ENCODE peak calls at places on chromosomes 16 and 17, in ten cellular contexts. One of them, this sample, is unnamed.

GRCh38 chr16:85809645-85810044 is 10.2 kb downstream of the COX4I1 start:
- DNase-seq in lower lobe of right lung: no peak
- DNase-seq in heart left ventricle: no peak
- DNase-seq in GM12878: no peak
- DNase-seq in adrenal gland: no peak
- DNase-seq in H1: no peak
- DNase-seq in AG10803: no peak
- DNase-seq in CD8-positive, alpha-beta T cell: no peak
- DNase-seq in IMR-90: no peak
- DNase-seq in Panc1: no peak
- DNase-seq in this sample: no peak

GRCh38 chr17:77246110-77247047 is 105.6 kb downstream of the SEC14L1 start:
- DNase-seq in lower lobe of right lung: no peak
- DNase-seq in heart left ventricle: no peak
- DNase-seq in GM12878: no peak
- DNase-seq in adrenal gland: no peak
- DNase-seq in H1: no peak
- DNase-seq in AG10803: no peak
- DNase-seq in CD8-positive, alpha-beta T cell: no peak
- DNase-seq in IMR-90: no peak
- DNase-seq in Panc1: no peak
- DNase-seq in this sample: no peak

GRCh38 chr16:24748242-24748641 is 18.8 kb downstream of the TNRC6A start:
- DNase-seq in lower lobe of right lung: no peak
- DNase-seq in heart left ventricle: no peak
- DNase-seq in GM12878: no peak
- DNase-seq in adrenal gland: peak
- DNase-seq in H1: no peak
- DNase-seq in AG10803: peak
- DNase-seq in CD8-positive, alpha-beta T cell: no peak
- DNase-seq in IMR-90: peak
- DNase-seq in Panc1: peak
- DNase-seq in this sample: peak

GRCh38 chr16:78269251-78269650 is 169.8 kb downstream of the WWOX start:
- DNase-seq in lower lobe of right lung: no peak
- DNase-seq in heart left ventricle: no peak
- DNase-seq in GM12878: no peak
- DNase-seq in adrenal gland: no peak
- DNase-seq in H1: no peak
- DNase-seq in AG10803: no peak
- DNase-seq in CD8-positive, alpha-beta T cell: no peak
- DNase-seq in IMR-90: no peak
- DNase-seq in Panc1: no peak
- DNase-seq in this sample: no peak

GRCh38 chr17:1752425-1752941 is 9.4 kb upstream of the SERPINF1 start:
- DNase-seq in lower lobe of right lung: peak
- DNase-seq in heart left ventricle: no peak
- DNase-seq in GM12878: no peak
- DNase-seq in adrenal gland: peak
- DNase-seq in H1: no peak
- DNase-seq in AG10803: no peak
- DNase-seq in CD8-positive, alpha-beta T cell: no peak
- DNase-seq in IMR-90: no peak
- DNase-seq in Panc1: no peak
- DNase-seq in this sample: peak

GRCh38 chr17:49494937-49495841 is at the start of gene NGFR:
- DNase-seq in lower lobe of right lung: no peak
- DNase-seq in heart left ventricle: peak
- DNase-seq in GM12878: no peak
- DNase-seq in adrenal gland: no peak
- DNase-seq in H1: no peak
- DNase-seq in AG10803: no peak
- DNase-seq in CD8-positive, alpha-beta T cell: peak
- DNase-seq in IMR-90: peak
- DNase-seq in Panc1: no peak
- DNase-seq in this sample: peak

GRCh38 chr17:74272731-74273201 is 1.3 kb upstream of the DNAI2 start:
- DNase-seq in lower lobe of right lung: no peak
- DNase-seq in heart left ventricle: peak
- DNase-seq in GM12878: no peak
- DNase-seq in adrenal gland: no peak
- DNase-seq in H1: no peak
- DNase-seq in AG10803: no peak
- DNase-seq in CD8-positive, alpha-beta T cell: no peak
- DNase-seq in IMR-90: no peak
- DNase-seq in Panc1: no peak
- DNase-seq in this sample: no peak

GRCh38 chr16:88649195-88649923 is 1.5 kb downstream of the CYBA start:
- DNase-seq in lower lobe of right lung: peak
- DNase-seq in heart left ventricle: no peak
- DNase-seq in GM12878: no peak
- DNase-seq in adrenal gland: no peak
- DNase-seq in H1: no peak
- DNase-seq in AG10803: no peak
- DNase-seq in CD8-positive, alpha-beta T cell: no peak
- DNase-seq in IMR-90: no peak
- DNase-seq in Panc1: no peak
- DNase-seq in this sample: no peak

GRCh38 chr16:4081577-4082021 is 34.6 kb downstream of the ADCY9 start:
- DNase-seq in lower lobe of right lung: no peak
- DNase-seq in heart left ventricle: no peak
- DNase-seq in GM12878: no peak
- DNase-seq in adrenal gland: no peak
- DNase-seq in H1: no peak
- DNase-seq in AG10803: peak
- DNase-seq in CD8-positive, alpha-beta T cell: peak
- DNase-seq in IMR-90: peak
- DNase-seq in Panc1: no peak
- DNase-seq in this sample: no peak

GRCh38 chr17:74101527-74101926 is 102.0 kb upstream of the RPL38 start:
- DNase-seq in lower lobe of right lung: no peak
- DNase-seq in heart left ventricle: no peak
- DNase-seq in GM12878: no peak
- DNase-seq in adrenal gland: no peak
- DNase-seq in H1: no peak
- DNase-seq in AG10803: no peak
- DNase-seq in CD8-positive, alpha-beta T cell: no peak
- DNase-seq in IMR-90: no peak
- DNase-seq in Panc1: no peak
- DNase-seq in this sample: no peak

GRCh38 chr17:41785091-41785875 is 1.2 kb downstream of the JUP start:
- DNase-seq in lower lobe of right lung: no peak
- DNase-seq in heart left ventricle: peak
- DNase-seq in GM12878: no peak
- DNase-seq in adrenal gland: no peak
- DNase-seq in H1: peak
- DNase-seq in AG10803: no peak
- DNase-seq in CD8-positive, alpha-beta T cell: no peak
- DNase-seq in IMR-90: no peak
- DNase-seq in Panc1: no peak
- DNase-seq in this sample: peak

GRCh38 chr16:81633680-81634379 is 145.3 kb upstream of the PLCG2 start:
- DNase-seq in lower lobe of right lung: no peak
- DNase-seq in heart left ventricle: no peak
- DNase-seq in GM12878: no peak
- DNase-seq in adrenal gland: no peak
- DNase-seq in H1: no peak
- DNase-seq in AG10803: no peak
- DNase-seq in CD8-positive, alpha-beta T cell: no peak
- DNase-seq in IMR-90: no peak
- DNase-seq in Panc1: no peak
- DNase-seq in this sample: no peak

GRCh38 chr16:86277236-86277635 is 233.1 kb upstream of the FOXF1 start:
- DNase-seq in lower lobe of right lung: no peak
- DNase-seq in heart left ventricle: no peak
- DNase-seq in GM12878: no peak
- DNase-seq in adrenal gland: no peak
- DNase-seq in H1: no peak
- DNase-seq in AG10803: no peak
- DNase-seq in CD8-positive, alpha-beta T cell: no peak
- DNase-seq in IMR-90: no peak
- DNase-seq in Panc1: no peak
- DNase-seq in this sample: no peak

GRCh38 chr17:5826384-5826783 is 242.1 kb upstream of the NLRP1 start:
- DNase-seq in lower lobe of right lung: no peak
- DNase-seq in heart left ventricle: no peak
- DNase-seq in GM12878: no peak
- DNase-seq in adrenal gland: no peak
- DNase-seq in H1: no peak
- DNase-seq in AG10803: no peak
- DNase-seq in CD8-positive, alpha-beta T cell: no peak
- DNase-seq in IMR-90: peak
- DNase-seq in Panc1: peak
- DNase-seq in this sample: peak

GRCh38 chr16:52069866-52070265 is 477.1 kb downstream of the TOX3 start:
- DNase-seq in lower lobe of right lung: no peak
- DNase-seq in heart left ventricle: no peak
- DNase-seq in GM12878: no peak
- DNase-seq in adrenal gland: no peak
- DNase-seq in H1: no peak
- DNase-seq in AG10803: peak
- DNase-seq in CD8-positive, alpha-beta T cell: no peak
- DNase-seq in IMR-90: peak
- DNase-seq in Panc1: no peak
- DNase-seq in this sample: peak

GRCh38 chr17:12672944-12673343 is 7.3 kb downstream of the MYOCD start:
- DNase-seq in lower lobe of right lung: no peak
- DNase-seq in heart left ventricle: no peak
- DNase-seq in GM12878: no peak
- DNase-seq in adrenal gland: no peak
- DNase-seq in H1: no peak
- DNase-seq in AG10803: no peak
- DNase-seq in CD8-positive, alpha-beta T cell: no peak
- DNase-seq in IMR-90: no peak
- DNase-seq in Panc1: no peak
- DNase-seq in this sample: no peak
- H3K4me3 ChIP-seq in lower lobe of right lung: no peak
- H3K4me3 ChIP-seq in heart left ventricle: no peak
- H3K4me3 ChIP-seq in GM12878: no peak
- H3K4me3 ChIP-seq in adrenal gland: no peak
- H3K4me3 ChIP-seq in H1: no peak
- H3K4me3 ChIP-seq in AG10803: no peak
- H3K4me3 ChIP-seq in CD8-positive, alpha-beta T cell: no peak
- H3K4me3 ChIP-seq in IMR-90: no peak
- H3K4me3 ChIP-seq in Panc1: no peak
- H3K4me3 ChIP-seq in this sample: no peak

DNA sequence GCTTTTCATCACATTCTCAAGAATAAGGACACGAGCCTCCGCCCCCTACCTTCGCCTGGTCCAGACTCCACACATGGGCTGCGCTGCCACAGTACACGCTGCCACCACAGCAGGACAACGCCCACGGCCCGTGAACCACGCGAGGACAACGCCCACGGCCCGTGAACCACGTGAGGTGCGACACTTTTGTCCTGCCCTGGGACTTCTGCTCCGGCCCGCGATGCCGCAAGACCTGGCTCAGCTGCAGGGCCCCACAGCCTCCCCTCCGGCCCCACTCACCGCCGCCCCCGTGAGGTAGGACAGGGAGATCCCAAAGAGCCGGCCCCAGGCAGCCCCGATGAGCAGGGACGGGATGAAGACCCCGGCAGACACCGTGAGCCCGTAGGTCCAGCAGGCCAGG is 5.9 kb upstream of the CCDC154 start:
- DNase-seq in lower lobe of right lung: no peak
- DNase-seq in heart left ventricle: no peak
- DNase-seq in GM12878: no peak
- DNase-seq in adrenal gland: no peak
- DNase-seq in H1: no peak
- DNase-seq in AG10803: no peak
- DNase-seq in CD8-positive, alpha-beta T cell: no peak
- DNase-seq in IMR-90: no peak
- DNase-seq in Panc1: no peak
- DNase-seq in this sample: no peak
- TF ChIP-seq CTCF in lower lobe of right lung: no peak
- TF ChIP-seq CTCF in heart left ventricle: no peak
- TF ChIP-seq CTCF in GM12878: no peak
- TF ChIP-seq CTCF in adrenal gland: no peak
- TF ChIP-seq CTCF in H1: peak
- TF ChIP-seq CTCF in AG10803: no peak
- TF ChIP-seq CTCF in CD8-positive, alpha-beta T cell: no peak
- TF ChIP-seq CTCF in IMR-90: no peak
- TF ChIP-seq CTCF in Panc1: no peak
- TF ChIP-seq CTCF in this sample: no peak

DNA sequence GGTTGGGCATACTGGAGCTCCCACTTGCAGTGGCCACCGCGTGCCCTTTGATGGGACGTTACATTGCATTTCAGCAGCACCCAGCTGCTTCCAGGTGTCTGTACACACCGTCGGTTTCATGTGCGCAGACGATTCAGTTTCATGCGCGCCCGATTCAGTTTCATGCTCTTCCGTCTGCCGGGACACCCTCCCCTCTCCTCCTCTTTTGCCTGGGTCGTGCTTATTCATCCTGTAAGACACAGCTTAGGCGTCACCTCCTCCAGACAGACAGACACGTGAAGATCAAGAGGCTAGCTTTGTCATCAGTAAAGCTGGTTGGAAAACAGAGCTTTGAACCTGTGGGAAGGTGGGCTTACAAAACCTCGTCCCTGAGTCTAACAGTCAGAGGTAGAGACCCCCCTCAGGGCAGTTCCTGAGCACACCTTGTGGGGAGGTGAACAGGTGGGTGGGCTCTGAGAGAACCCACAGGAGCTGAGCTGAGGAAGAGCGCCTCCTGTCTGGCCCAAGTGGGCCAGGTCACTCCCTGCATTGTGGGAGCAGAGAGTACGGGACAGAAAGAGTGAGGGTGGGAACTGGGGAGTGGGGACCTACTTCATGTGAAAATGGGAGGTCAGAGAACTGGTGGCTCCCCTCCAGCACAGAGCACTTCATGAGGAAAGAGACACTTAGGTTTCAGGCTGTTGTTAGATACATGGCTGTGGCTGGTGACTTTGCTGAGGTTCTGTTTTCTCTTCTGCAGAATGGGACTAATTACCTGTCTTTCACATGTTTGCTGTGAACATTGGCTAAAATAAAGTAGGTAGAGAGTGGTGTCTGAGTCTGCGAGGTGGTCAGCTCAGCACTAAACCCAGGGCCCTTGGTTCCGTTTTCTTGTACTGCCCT is 122.1 kb downstream of the SNX29 start:
- DNase-seq in lower lobe of right lung: peak
- DNase-seq in heart left ventricle: no peak
- DNase-seq in GM12878: no peak
- DNase-seq in adrenal gland: no peak
- DNase-seq in H1: no peak
- DNase-seq in AG10803: no peak
- DNase-seq in CD8-positive, alpha-beta T cell: no peak
- DNase-seq in IMR-90: no peak
- DNase-seq in Panc1: no peak
- DNase-seq in this sample: no peak
- H3K4me3 ChIP-seq in lower lobe of right lung: no peak
- H3K4me3 ChIP-seq in heart left ventricle: no peak
- H3K4me3 ChIP-seq in GM12878: no peak
- H3K4me3 ChIP-seq in adrenal gland: no peak
- H3K4me3 ChIP-seq in H1: no peak
- H3K4me3 ChIP-seq in AG10803: no peak
- H3K4me3 ChIP-seq in CD8-positive, alpha-beta T cell: no peak
- H3K4me3 ChIP-seq in IMR-90: no peak
- H3K4me3 ChIP-seq in Panc1: no peak
- H3K4me3 ChIP-seq in this sample: no peak

DNA sequence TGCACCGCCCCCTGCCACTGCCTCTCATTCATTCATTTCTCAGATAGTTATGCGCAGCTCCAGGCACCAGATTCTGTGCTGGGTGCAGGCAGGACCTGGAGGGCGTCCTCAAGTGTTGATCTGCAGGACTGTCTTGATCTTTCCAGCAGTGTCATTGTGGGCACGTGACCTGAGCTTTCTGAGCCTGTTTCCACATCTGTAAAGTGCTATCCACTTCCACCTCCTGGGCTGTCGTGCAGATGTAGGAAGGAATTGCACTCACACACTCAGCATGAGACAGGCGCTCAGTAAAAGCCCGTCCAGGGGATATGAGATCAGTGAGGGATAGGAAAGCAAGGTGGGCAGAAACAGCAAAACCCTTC is 22.6 kb downstream of the METTL22 start:
- DNase-seq in lower lobe of right lung: peak
- DNase-seq in heart left ventricle: no peak
- DNase-seq in GM12878: no peak
- DNase-seq in adrenal gland: peak
- DNase-seq in H1: no peak
- DNase-seq in AG10803: no peak
- DNase-seq in CD8-positive, alpha-beta T cell: no peak
- DNase-seq in IMR-90: no peak
- DNase-seq in Panc1: no peak
- DNase-seq in this sample: no peak
- TF ChIP-seq CTCF in lower lobe of right lung: no peak
- TF ChIP-seq CTCF in heart left ventricle: no peak
- TF ChIP-seq CTCF in GM12878: no peak
- TF ChIP-seq CTCF in adrenal gland: no peak
- TF ChIP-seq CTCF in H1: no peak
- TF ChIP-seq CTCF in AG10803: no peak
- TF ChIP-seq CTCF in CD8-positive, alpha-beta T cell: no peak
- TF ChIP-seq CTCF in IMR-90: no peak
- TF ChIP-seq CTCF in Panc1: no peak
- TF ChIP-seq CTCF in this sample: no peak

This sample was measured in epithelial cell of esophagus.